ENCODE peak calls at places on chromosomes 12 and 14, in four cellular contexts. I is HepG2, G is HCT116, Z is GM12878. X is an unnamed sample.

GRCh38 chr14:99389171-99389826 is 91.4 kb downstream of the SETD3 start:
- DNase-seq in Z (no peak), G (peak), I (peak), X (peak)

GRCh38 chr14:95227279-95227860 is 70.0 kb upstream of the DICER1 start:
- DNase-seq in G (no peak), I (no peak), Z (no peak), X (peak)

GRCh38 chr12:75766263-75767160 is 255.1 kb upstream of the KRR1 start:
- DNase-seq in Z (no peak), G (peak), I (peak), X (peak)

GRCh38 chr12:38175538-38175937 is 141.0 kb upstream of the ALG10B start:
- DNase-seq in G (no peak), I (no peak), Z (no peak), X (no peak)

GRCh38 chr14:99512571-99513182 is 31.5 kb downstream of the CCNK start:
- DNase-seq in Z (no peak), G (no peak), I (no peak), X (no peak)

GRCh38 chr12:123085730-123086487 is 65.0 kb downstream of the PITPNM2 start:
- DNase-seq in Z (no peak), I (peak), G (peak), X (peak)

GRCh38 chr12:72075401-72075800 is 136.8 kb downstream of the TPH2 start:
- DNase-seq in I (no peak), G (no peak), Z (no peak), X (no peak)

GRCh38 chr12:53596920-53597363 is 29.2 kb downstream of the ATF7 start:
- DNase-seq in G (no peak), I (no peak), Z (no peak), X (peak)

GRCh38 chr12:14910090-14910915 is 24.6 kb upstream of the MGP start:
- DNase-seq in Z (no peak), G (peak), I (no peak), X (peak)

GRCh38 chr12:121189061-121189886 is 20.7 kb upstream of the P2RX4 start:
- DNase-seq in I (no peak), G (no peak), Z (no peak), X (peak)

GRCh38 chr12:14256555-14257169 is 108.8 kb upstream of the ATF7IP start:
- DNase-seq in I (peak), Z (no peak), G (peak), X (peak)

GRCh38 chr12:45948546-45948945 is 41.8 kb downstream of the SCAF11 start:
- DNase-seq in G (no peak), Z (no peak), I (no peak), X (no peak)

GRCh38 chr14:91368681-91369416 is 48.8 kb downstream of the CCDC88C start:
- DNase-seq in Z (no peak), G (no peak), I (no peak), X (no peak)

GRCh38 chr12:123936471-123936870 is 36.2 kb downstream of the CCDC92 start:
- DNase-seq in I (no peak), G (no peak), Z (no peak), X (no peak)

GRCh38 chr14:95440951-95441350 is 75.5 kb downstream of the SYNE3 start:
- DNase-seq in I (no peak), G (no peak), Z (no peak), X (no peak)

GRCh38 chr12:50932787-50933280 is 19.5 kb upstream of the HIGD1C start:
- DNase-seq in I (peak), G (no peak), Z (no peak), X (no peak)

GRCh38 chr12:115121053-115121452 is 437.1 kb upstream of the TBX3 start:
- DNase-seq in G (no peak), I (no peak), Z (no peak), X (no peak)

GRCh38 chr14:80575763-80576162 is 364.5 kb upstream of the DIO2 start:
- DNase-seq in G (no peak), Z (no peak), I (no peak), X (no peak)

GRCh38 chr12:123453165-123453564 is 4.8 kb upstream of the SNRNP35 start:
- DNase-seq in I (no peak), G (no peak), Z (no peak), X (no peak)

GRCh38 chr12:120996133-120996746 is 17.9 kb downstream of the HNF1A start:
- DNase-seq in G (no peak), I (no peak), Z (no peak), X (no peak)

GRCh38 chr12:66269757-66270383 is 32.4 kb upstream of the HELB start:
- DNase-seq in G (peak), I (peak), Z (peak), X (peak)

GRCh38 chr14:75554482-75554881 is 23.9 kb upstream of the FLVCR2 start:
- DNase-seq in G (no peak), I (no peak), Z (no peak), X (no peak)

GRCh38 chr14:69190191-69190590 is 1.1 kb upstream of the EXD2 start:
- DNase-seq in Z (no peak), I (no peak), G (no peak), X (no peak)

GRCh38 chr14:69191340-69192111 is at the start of gene EXD2:
- DNase-seq in I (peak), G (peak), Z (peak), X (peak)
- TF ChIP-seq EZH2 in I (no peak), G (no peak), Z (no peak), X (no peak)

GRCh38 chr12:106764738-106765137 is 9.7 kb upstream of the RIC8B start:
- DNase-seq in I (no peak), Z (no peak), G (no peak), X (no peak)

GRCh38 chr12:106757623-106758348 is 16.7 kb upstream of the RIC8B start:
- DNase-seq in Z (no peak), G (no peak), I (peak), X (no peak)

GRCh38 chr12:106758349-106758951 is 16.0 kb upstream of the RIC8B start:
- DNase-seq in Z (no peak), G (no peak), I (no peak), X (no peak)

GRCh38 chr12:106759526-106760183 is 14.8 kb upstream of the RIC8B start:
- DNase-seq in Z (no peak), G (no peak), I (no peak), X (no peak)

GRCh38 chr12:106760184-106760531 is 14.3 kb upstream of the RIC8B start:
- DNase-seq in G (no peak), Z (peak), I (no peak), X (no peak)
- TF ChIP-seq POLR2A in G (no peak), Z (peak), I (no peak), X (no peak)

DNA sequence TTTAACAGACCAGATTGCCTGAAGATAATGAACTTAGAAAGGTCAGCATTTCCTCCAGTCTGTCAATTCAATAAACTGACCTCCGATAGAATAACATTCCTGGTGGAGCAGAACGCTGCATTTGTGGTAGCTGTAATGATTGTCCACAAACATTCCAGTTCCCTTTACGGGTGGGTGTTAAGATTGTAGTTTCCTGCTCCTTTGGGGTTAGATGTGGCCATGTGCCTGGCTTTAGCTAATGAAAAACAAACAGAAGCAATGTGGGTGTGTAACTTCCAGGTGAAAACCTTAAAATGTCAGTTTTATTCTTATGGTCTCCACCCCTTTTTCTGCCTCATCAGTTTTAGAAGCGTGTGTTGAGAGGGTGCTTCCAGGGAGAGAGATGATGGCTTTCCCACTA is 217.3 kb upstream of the CRY1 start:
- DNase-seq in Z (no peak), G (no peak), I (no peak), X (no peak)
- H3K4me2 ChIP-seq in Z (no peak), G (no peak), I (no peak), X (no peak)

GRCh38 chr12:49340971-49341776 is 4.2 kb upstream of the C1QL4 start:
- DNase-seq in I (no peak), G (no peak), Z (no peak), X (no peak)
- TF ChIP-seq EZH2 in I (no peak), G (no peak), Z (no peak), X (no peak)

DNA sequence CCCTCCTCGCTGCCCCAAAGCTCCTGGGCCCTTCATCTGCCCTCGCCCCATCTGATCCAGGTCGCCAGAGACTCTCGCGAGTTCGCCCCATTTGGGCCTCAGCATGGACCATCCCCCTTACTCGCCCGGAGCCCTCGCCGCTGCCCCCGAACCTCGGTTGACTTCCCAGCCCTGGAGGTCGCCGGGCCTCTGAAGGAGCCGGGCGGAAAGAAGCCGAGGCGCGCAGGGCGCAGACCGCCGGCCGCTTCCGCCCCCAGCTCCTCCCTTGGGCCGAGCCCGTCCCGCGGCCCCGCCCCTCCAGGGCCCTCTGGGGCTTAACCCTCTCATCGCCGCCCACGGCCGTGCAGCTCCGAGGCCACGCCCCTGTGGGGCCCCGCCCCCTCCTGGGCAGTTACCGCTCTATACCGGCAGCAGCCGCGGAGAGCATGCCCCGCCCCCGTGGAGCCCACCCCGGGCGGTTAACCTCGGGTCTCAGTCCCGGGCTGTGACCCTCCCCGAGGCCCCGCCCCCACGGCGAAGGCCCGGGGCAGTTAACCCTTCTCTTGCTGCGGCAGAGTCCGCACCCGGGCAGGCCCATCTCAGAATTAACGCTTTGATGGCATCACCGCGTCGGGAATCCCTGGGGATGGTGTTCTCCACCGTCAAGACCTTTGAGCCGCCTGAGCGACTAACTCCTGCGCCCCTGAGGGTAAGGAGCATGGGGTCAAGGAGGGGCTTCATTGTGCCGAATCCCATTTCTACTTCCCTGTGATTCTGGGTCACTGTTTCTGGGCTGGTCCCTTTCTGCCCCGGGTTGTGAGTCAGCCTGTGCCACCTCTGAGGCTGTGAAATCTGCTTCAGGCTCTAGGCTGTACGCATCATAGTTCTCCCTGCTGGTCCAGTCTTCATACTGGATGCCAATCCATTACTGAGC is at the start of gene SPSB2:
- DNase-seq in G (peak), Z (peak), I (peak), X (peak)
- TF ChIP-seq POLR2A in G (peak), Z (peak), I (no peak), X (peak)

DNA sequence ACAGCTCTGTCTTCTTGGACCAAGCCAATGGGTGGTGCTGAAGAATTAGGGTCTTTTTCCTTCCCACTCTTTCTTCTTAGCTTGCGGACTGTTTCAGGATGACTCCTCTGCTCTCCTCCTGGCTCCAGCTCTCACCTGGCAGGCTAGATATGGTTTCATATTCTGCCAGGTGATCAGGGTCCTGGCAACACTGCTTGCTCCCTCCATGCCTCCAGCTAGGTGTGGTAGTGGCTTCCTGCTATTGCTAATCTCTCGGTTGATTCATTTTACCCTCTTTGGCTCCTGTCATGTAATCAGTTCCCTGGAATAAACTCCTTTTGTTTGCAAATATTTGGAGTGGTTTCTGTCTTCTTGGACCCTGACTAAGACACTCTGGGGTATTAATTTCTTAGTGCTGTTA is 4.3 kb upstream of the GZMH start:
- DNase-seq in I (no peak), Z (no peak), G (no peak), X (no peak)
- H3K4me2 ChIP-seq in I (no peak), Z (no peak), G (no peak), X (no peak)

X was measured in endothelial cell of umbilical vein.